ENCODE peak calls at places on chromosomes 1 and 21, in five cellular contexts. H, C, M, S and N are unnamed samples.

GRCh38 chr1:230972855-230973271 is 5.8 kb downstream of the TTC13 start:
- DNase-seq in H (no peak), C (peak; percentile 19), M (no peak), S (no peak), N (peak; percentile 78)

GRCh38 chr1:233424727-233425222 is 97.3 kb downstream of the MAP3K21 start:
- DNase-seq in H (no peak), C (peak; percentile 15), M (no peak), S (no peak), N (no peak)

GRCh38 chr1:20632386-20632785 is 872 bp upstream of the PINK1 start:
- DNase-seq in H (no peak), C (no peak), M (no peak), S (no peak), N (peak; percentile 21)

GRCh38 chr21:25895565-25896205 is 160.9 kb downstream of the GABPA start:
- DNase-seq in H (no peak), C (peak; percentile 41), M (no peak), S (no peak), N (peak; percentile 53)

GRCh38 chr1:9628541-9629444 is 22.7 kb upstream of the PIK3CD start:
- DNase-seq in H (no peak), C (no peak), M (no peak), S (no peak), N (no peak)

GRCh38 chr1:62599044-62599443 is 1.7 kb downstream of the ANGPTL3 start:
- DNase-seq in H (no peak), C (peak; percentile 80), M (no peak), S (no peak), N (no peak)

GRCh38 chr1:8267307-8267706 is 50.6 kb upstream of the SLC45A1 start:
- DNase-seq in H (no peak), C (no peak), M (no peak), S (no peak), N (no peak)

GRCh38 chr1:93255222-93256079 is 74.9 kb downstream of the CCDC18 start:
- DNase-seq in H (no peak), C (peak; percentile 89), M (no peak), S (no peak), N (peak; percentile 88)

GRCh38 chr1:168811213-168811612 is 82.2 kb upstream of the DPT start:
- DNase-seq in H (no peak), C (peak; percentile 3), M (no peak), S (no peak), N (no peak)

GRCh38 chr1:180235077-180235501 is 5.0 kb downstream of the LHX4 start:
- DNase-seq in H (no peak), C (no peak), M (no peak), S (no peak), N (no peak)

GRCh38 chr1:234943801-234944402 is 184.7 kb downstream of the TOMM20 start:
- DNase-seq in H (peak; percentile 54), C (no peak), M (no peak), S (no peak), N (no peak)

GRCh38 chr1:116151739-116152576 is 40.8 kb downstream of the MAB21L3 start:
- DNase-seq in H (peak; percentile 42), C (peak; percentile 75), M (peak; percentile 72), S (peak; percentile 51), N (peak; percentile 77)

GRCh38 chr1:158179301-158180041 is 1.2 kb upstream of the CD1D start:
- DNase-seq in H (no peak), C (no peak), M (no peak), S (no peak), N (no peak)